ENCODE peak calls at places on chromosomes 16 and 17, in six cellular contexts. G, A, U, O, Q and T are unnamed samples.

GRCh38 chr17:797236-797635 is 15.1 kb downstream of the MRM3 start:
- DNase-seq in Q (no peak), G (no peak), O (no peak), A (no peak), U (no peak), T (no peak)

GRCh38 chr17:39845052-39845976 is 18.8 kb downstream of the IKZF3 start:
- DNase-seq in A (no peak), O (no peak), Q (no peak), G (no peak), U (no peak), T (no peak)

GRCh38 chr16:12259258-12259657 is 282.7 kb downstream of the SNX29 start:
- DNase-seq in A (no peak), Q (no peak), O (no peak), G (no peak), U (no peak), T (no peak)

GRCh38 chr16:10405386-10405939 is 19.6 kb downstream of the ATF7IP2 start:
- DNase-seq in O (no peak), G (no peak), U (no peak), Q (no peak), A (peak), T (no peak)

GRCh38 chr16:25959216-25959615 is 267.5 kb downstream of the HS3ST4 start:
- DNase-seq in Q (no peak), U (no peak), G (no peak), A (no peak), O (no peak), T (no peak)

GRCh38 chr17:73586921-73587680 is 57.1 kb downstream of the SDK2 start:
- DNase-seq in A (no peak), O (no peak), U (no peak), G (no peak), Q (peak), T (no peak)

GRCh38 chr16:85296859-85297698 is 184.8 kb upstream of the CIBAR2 start:
- DNase-seq in A (no peak), O (no peak), U (peak), G (peak), Q (peak), T (peak)

GRCh38 chr17:17414316-17414937 is 62.4 kb upstream of the MED9 start:
- DNase-seq in G (no peak), Q (no peak), U (no peak), A (no peak), O (peak), T (peak)

GRCh38 chr16:71645450-71645849 is 19.5 kb downstream of the MARVELD3 start:
- DNase-seq in Q (peak), A (peak), U (no peak), O (no peak), G (peak), T (no peak)

GRCh38 chr17:32152130-32152529 is 9.8 kb downstream of the RHOT1 start:
- DNase-seq in G (no peak), O (no peak), U (no peak), A (no peak), Q (no peak), T (no peak)